ENCODE peak calls at places on chromosomes 4 and X, in nine cellular contexts. S, N, D, A, E, I, J, V and Q are unnamed samples.

GRCh38 chr4:87031946-87032345 is 97.1 kb downstream of the AFF1 start:
- DNase-seq in E (no peak), I (no peak), J (no peak), S (no peak), D (no peak), A (no peak), V (no peak), N (no peak), Q (no peak)

GRCh38 chrX:43666301-43666912 is 10.3 kb downstream of the MAOA start:
- DNase-seq in J (no peak), A (no peak), V (no peak), N (no peak), E (no peak), D (no peak), S (no peak), I (no peak), Q (no peak)

GRCh38 chr4:1418494-1419285 is 12.4 kb upstream of the NKX1-1 start:
- DNase-seq in A (no peak), E (peak; percentile 2), N (peak; percentile 45), I (no peak), D (no peak), V (no peak), S (no peak), J (no peak), Q (no peak)

GRCh38 chrX:120402363-120402762 is 40.5 kb downstream of the ATP1B4 start:
- DNase-seq in A (no peak), V (no peak), I (no peak), N (no peak), D (no peak), S (no peak), J (no peak), E (no peak), Q (peak; percentile 10)

GRCh38 chr4:82017680-82018079 is 356.1 kb downstream of the HNRNPD start:
- DNase-seq in S (peak; percentile 71), V (peak; percentile 32), D (no peak), N (no peak), J (no peak), I (no peak), A (no peak), E (no peak), Q (peak; percentile 29)

GRCh38 chrX:110759785-110760184 is 35.8 kb downstream of the CHRDL1 start:
- DNase-seq in A (no peak), J (no peak), V (peak; percentile 58), I (no peak), S (no peak), E (no peak), N (no peak), D (no peak), Q (no peak)

GRCh38 chr4:165355900-165356300 is 22.9 kb upstream of the CPE start:
- DNase-seq in V (peak; percentile 20), S (peak; percentile 43), E (no peak), D (peak; percentile 63), J (peak; percentile 8), N (no peak), A (no peak), I (no peak), Q (peak; percentile 55)

GRCh38 chr4:145061325-145061920 is 36.6 kb downstream of the ANAPC10 start:
- DNase-seq in I (peak; percentile 44), D (no peak), S (peak; percentile 62), V (peak; percentile 67), A (no peak), J (no peak), E (no peak), N (no peak), Q (peak; percentile 58)

GRCh38 chr4:47032405-47033106 is 1.2 kb downstream of the GABRB1 start:
- DNase-seq in V (peak; percentile 65), D (peak; percentile 87), E (no peak), S (peak; percentile 72), J (peak; percentile 59), A (peak; percentile 52), N (peak; percentile 81), I (peak; percentile 39), Q (peak; percentile 23)

GRCh38 chr4:78599931-78600375 is 48.4 kb downstream of the ANXA3 start:
- DNase-seq in N (no peak), V (no peak), J (peak; percentile 34), S (no peak), E (no peak), A (no peak), I (no peak), D (no peak), Q (no peak)

GRCh38 chr4:148373093-148373492 is 69.1 kb downstream of the NR3C2 start:
- DNase-seq in E (no peak), D (no peak), A (no peak), V (no peak), J (no peak), N (no peak), S (no peak), I (no peak), Q (peak; percentile 7)

GRCh38 chr4:23234018-23234417 is 541.3 kb downstream of the GBA3 start:
- DNase-seq in A (no peak), I (no peak), J (no peak), N (no peak), D (no peak), V (no peak), S (no peak), E (no peak), Q (no peak)

GRCh38 chr4:865121-865465 is 39.2 kb upstream of the CPLX1 start:
- DNase-seq in E (no peak), I (no peak), D (no peak), N (no peak), S (no peak), J (no peak), V (no peak), A (no peak), Q (no peak)

GRCh38 chr4:156773648-156774357 is 197.8 kb downstream of the PDGFC start:
- DNase-seq in I (peak; percentile 81), S (no peak), J (no peak), A (no peak), E (no peak), N (no peak), V (peak; percentile 56), D (no peak), Q (peak; percentile 56)

GRCh38 chrX:17601816-17602215 is 135.5 kb upstream of the SCML1 start:
- DNase-seq in E (no peak), J (no peak), I (no peak), S (no peak), A (no peak), D (no peak), V (no peak), N (no peak), Q (no peak)

GRCh38 chr4:125317526-125317880 is 2.7 kb downstream of the FAT4 start:
- DNase-seq in S (peak; percentile 37), V (peak; percentile 54), I (peak; percentile 41), E (peak; percentile 30), D (peak; percentile 68), A (peak; percentile 22), J (peak; percentile 22), N (no peak), Q (peak; percentile 24)

DNA sequence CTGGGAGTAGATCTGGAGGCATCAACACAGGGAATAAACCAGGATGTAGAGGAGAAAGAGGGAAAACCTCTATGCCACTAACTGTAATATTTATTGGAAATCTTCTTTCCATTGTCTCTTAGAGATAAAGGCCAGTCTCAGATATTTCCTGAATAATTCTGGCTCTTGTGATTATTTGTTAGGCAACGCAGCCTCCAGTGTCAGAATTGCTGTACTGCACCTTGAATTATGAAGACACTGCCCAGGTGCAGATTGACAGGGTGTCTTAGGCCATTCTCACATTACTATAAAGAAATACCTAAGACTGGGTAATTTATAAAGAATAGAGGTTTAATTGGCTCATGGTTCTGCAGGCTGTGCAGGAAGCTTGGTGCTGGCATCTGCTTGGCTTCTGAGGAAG is 100.7 kb upstream of the ZDHHC15 start:
- DNase-seq in E (no peak), S (no peak), J (no peak), N (no peak), A (no peak), V (no peak), I (no peak), D (peak; percentile 10), Q (peak; percentile 0)
- TF ChIP-seq CTCF in E (no peak), S (peak; percentile 6), J (peak; percentile 12), N (peak; percentile 61), A (no peak), V (no peak), I (no peak), D (no peak), Q (peak; percentile 9)

GRCh38 chr4:153120235-153120634 is 84.0 kb upstream of the TRIM2 start:
- DNase-seq in V (no peak), I (no peak), N (no peak), J (no peak), S (no peak), D (no peak), A (no peak), E (peak; percentile 3), Q (no peak)
- TF ChIP-seq CTCF in V (no peak), I (no peak), N (no peak), J (no peak), S (no peak), D (no peak), A (no peak), E (no peak), Q (no peak)

DNA sequence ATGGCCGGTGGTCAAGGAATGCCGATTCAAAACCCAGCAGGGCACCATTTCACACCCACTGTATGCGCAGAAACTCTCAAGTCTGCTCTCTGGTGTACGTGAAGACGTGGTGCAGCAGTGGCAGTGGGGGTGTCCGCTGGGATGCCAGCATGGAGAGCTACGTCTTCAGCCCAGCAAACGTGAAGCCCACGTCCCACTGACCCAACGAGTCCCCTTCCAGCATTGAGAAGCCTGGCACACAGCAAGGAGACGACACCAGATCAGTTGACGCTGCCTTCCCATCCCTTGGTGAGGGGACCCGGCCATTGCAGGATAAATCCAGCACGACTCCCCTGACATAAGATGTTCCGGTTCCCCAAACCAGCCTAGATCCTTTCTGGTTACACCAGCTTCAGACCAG is 2.2 kb upstream of the PLXNB3 start:
- DNase-seq in I (no peak), A (no peak), D (no peak), J (no peak), S (no peak), V (no peak), N (no peak), E (no peak), Q (no peak)
- TF ChIP-seq CTCF in I (no peak), A (no peak), D (no peak), J (no peak), S (no peak), V (no peak), N (no peak), E (no peak), Q (no peak)

GRCh38 chr4:97105716-97106115 is 1037.6 kb downstream of the STPG2 start:
- DNase-seq in E (no peak), S (no peak), V (no peak), A (no peak), N (no peak), D (no peak), J (no peak), I (no peak), Q (no peak)
- TF ChIP-seq CTCF in E (no peak), S (no peak), V (no peak), A (no peak), N (no peak), D (no peak), J (no peak), I (no peak), Q (no peak)